ENCODE peak calls at places on chromosomes 3 and 15, in five cellular contexts. R, N, H, L and K are unnamed samples.

GRCh38 chr3:133097214-133097613 is 59.0 kb downstream of the TMEM108 start:
- DNase-seq in R (peak), N (no peak), H (no peak), L (no peak), K (no peak)

GRCh38 chr3:27315003-27315402 is 54.2 kb downstream of the NEK10 start:
- DNase-seq in R (no peak), N (no peak), H (no peak), L (no peak), K (no peak)

GRCh38 chr3:98809561-98809960 is 46.4 kb downstream of the ST3GAL6 start:
- DNase-seq in R (no peak), N (peak), H (no peak), L (no peak), K (no peak)

GRCh38 chr15:75640483-75641175 is 605 bp upstream of the IMP3 start:
- DNase-seq in R (peak), N (peak), H (peak), L (peak), K (peak)

GRCh38 chr15:26771168-26771916 is 1.5 kb downstream of the GABRB3 start:
- DNase-seq in R (no peak), N (peak), H (no peak), L (no peak), K (no peak)

GRCh38 chr3:61956236-61956635 is 394.9 kb downstream of the PTPRG start:
- DNase-seq in R (peak), N (no peak), H (no peak), L (no peak), K (no peak)

GRCh38 chr3:42013652-42014442 is 51.9 kb upstream of the ULK4 start:
- DNase-seq in R (no peak), N (peak), H (peak), L (peak), K (peak)

GRCh38 chr3:104273046-104273649 is 1093.6 kb upstream of the ALCAM start:
- DNase-seq in R (peak), N (no peak), H (no peak), L (peak), K (peak)

GRCh38 chr3:175552929-175553328 is 693.8 kb downstream of the NAALADL2 start:
- DNase-seq in R (no peak), N (no peak), H (no peak), L (no peak), K (no peak)

GRCh38 chr3:150407818-150408231 is 273 bp upstream of the TSC22D2 start:
- DNase-seq in R (peak), N (peak), H (peak), L (no peak), K (no peak)

GRCh38 chr3:110995461-110996226 is 76.0 kb upstream of the NECTIN3 start:
- DNase-seq in R (peak), N (no peak), H (no peak), L (no peak), K (no peak)

GRCh38 chr15:23038741-23039150 is 623 bp downstream of the TUBGCP5 start:
- DNase-seq in R (peak), N (no peak), H (no peak), L (no peak), K (no peak)

GRCh38 chr15:80920271-80920699 is 69.3 kb downstream of the MESD start:
- DNase-seq in R (no peak), N (no peak), H (no peak), L (no peak), K (peak)

GRCh38 chr3:16741103-16741758 is 136.0 kb upstream of the DAZL start:
- DNase-seq in R (peak), N (no peak), H (no peak), L (no peak), K (peak)

GRCh38 chr3:152209060-152209459 is 59.7 kb upstream of the MBNL1 start:
- DNase-seq in R (no peak), N (no peak), H (no peak), L (no peak), K (no peak)

GRCh38 chr3:112374334-112374734 is 41.4 kb downstream of the CD200 start:
- DNase-seq in R (peak), N (no peak), H (no peak), L (no peak), K (no peak)

GRCh38 chr15:92495468-92495867 is 101.8 kb downstream of the ST8SIA2 start:
- DNase-seq in R (no peak), N (no peak), H (no peak), L (no peak), K (no peak)

GRCh38 chr15:90595760-90596155 is 66.0 kb downstream of the CRTC3 start:
- DNase-seq in R (no peak), N (no peak), H (no peak), L (no peak), K (peak)

GRCh38 chr3:55189359-55189801 is 261.5 kb upstream of the LRTM1 start:
- DNase-seq in R (peak), N (no peak), H (no peak), L (no peak), K (no peak)

GRCh38 chr3:48194446-48195071 is 6.3 kb upstream of the CDC25A start:
- DNase-seq in R (peak), N (peak), H (peak), L (peak), K (peak)

GRCh38 chr3:160369784-160370183 is 29.2 kb downstream of the IFT80 start:
- DNase-seq in R (no peak), N (no peak), H (no peak), L (peak), K (no peak)

GRCh38 chr3:72453686-72454085 is 394.6 kb downstream of the SHQ1 start:
- DNase-seq in R (no peak), N (no peak), H (no peak), L (no peak), K (no peak)

GRCh38 chr3:177294221-177294620 is 96.9 kb upstream of the TBL1XR1 start:
- DNase-seq in R (peak), N (peak), H (no peak), L (no peak), K (no peak)

GRCh38 chr3:124529826-124530571 is 200.3 kb upstream of the UMPS start:
- DNase-seq in R (no peak), N (no peak), H (no peak), L (no peak), K (no peak)

GRCh38 chr15:59398220-59398619 is 25.5 kb upstream of the MYO1E start:
- DNase-seq in R (no peak), N (no peak), H (no peak), L (no peak), K (no peak)

GRCh38 chr15:58490405-58491150 is 58.8 kb downstream of the LIPC start:
- DNase-seq in R (no peak), N (peak), H (peak), L (no peak), K (no peak)

GRCh38 chr15:74179983-74180688 is 6.6 kb downstream of the ISLR start:
- DNase-seq in R (peak), N (peak), H (no peak), L (no peak), K (no peak)

GRCh38 chr3:88203537-88204143 is 53.9 kb downstream of the C3orf38 start:
- DNase-seq in R (peak), N (peak), H (peak), L (peak), K (peak)

GRCh38 chr3:37862219-37862711 is 585 bp downstream of the CTDSPL start:
- DNase-seq in R (peak), N (peak), H (no peak), L (no peak), K (no peak)

GRCh38 chr15:99385865-99386264 is 134.6 kb downstream of the LRRC28 start:
- DNase-seq in R (peak), N (peak), H (peak), L (no peak), K (no peak)

GRCh38 chr3:10017636-10018292 is 8.5 kb upstream of the FANCD2 start:
- DNase-seq in R (peak), N (no peak), H (peak), L (no peak), K (no peak)

GRCh38 chr3:107710851-107711250 is 188.1 kb downstream of the BBX start:
- DNase-seq in R (peak), N (peak), H (no peak), L (no peak), K (no peak)

GRCh38 chr15:101353240-101353639 is 58.2 kb upstream of the SNRPA1 start:
- DNase-seq in R (no peak), N (no peak), H (no peak), L (no peak), K (no peak)

GRCh38 chr3:58536501-58537411 is at the start of gene ACOX2:
- DNase-seq in R (peak), N (peak), H (peak), L (no peak), K (no peak)

GRCh38 chr3:48402907-48403306 is 27.0 kb downstream of the PLXNB1 start:
- DNase-seq in R (no peak), N (no peak), H (no peak), L (no peak), K (no peak)

GRCh38 chr3:69385723-69386483 is at the start of gene FRMD4B:
- DNase-seq in R (peak), N (peak), H (peak), L (no peak), K (peak)
- TF ChIP-seq CTCF in R (peak), N (peak), H (no peak), L (no peak), K (peak)

GRCh38 chr3:63135362-63135761 is 142.7 kb upstream of the SYNPR start:
- DNase-seq in R (no peak), N (no peak), H (no peak), L (no peak), K (no peak)
- H3K4me3 ChIP-seq in R (no peak), N (no peak), H (no peak), L (no peak), K (no peak)

GRCh38 chr15:89329329-89330084 is 5.1 kb downstream of the POLG start:
- DNase-seq in R (no peak), N (no peak), H (peak), L (no peak), K (no peak)

GRCh38 chr15:89330881-89331595 is 3.6 kb downstream of the POLG start:
- DNase-seq in R (no peak), N (no peak), H (no peak), L (no peak), K (no peak)

GRCh38 chr15:89332446-89332845 is 2.2 kb downstream of the POLG start:
- DNase-seq in R (peak), N (no peak), H (peak), L (no peak), K (peak)

GRCh38 chr15:89328398-89329254 is 6.0 kb downstream of the POLG start:
- DNase-seq in R (no peak), N (no peak), H (no peak), L (no peak), K (no peak)

DNA sequence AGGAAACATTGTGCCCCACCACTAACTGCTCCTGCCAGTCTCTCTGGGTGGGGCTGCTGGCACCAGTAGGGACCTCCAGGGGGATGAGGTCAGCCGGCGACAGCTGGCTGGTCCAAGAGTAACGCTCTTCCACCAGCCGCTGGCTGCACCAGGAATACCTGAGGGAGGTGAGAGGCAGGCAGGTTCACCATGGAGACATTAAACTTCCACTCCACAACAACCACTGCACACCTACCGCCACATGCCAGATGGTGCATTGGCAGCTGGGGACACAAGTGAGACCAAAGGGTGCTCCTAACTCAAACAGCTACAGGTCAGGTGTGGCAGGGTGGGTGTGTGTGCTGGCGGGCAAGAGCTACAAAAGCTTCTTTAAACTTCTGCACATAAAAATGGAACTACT is 4.5 kb downstream of the POLG start:
- DNase-seq in R (no peak), N (no peak), H (peak), L (no peak), K (no peak)
- TF ChIP-seq CTCF in R (no peak), N (no peak), H (no peak), L (no peak), K (no peak)

DNA sequence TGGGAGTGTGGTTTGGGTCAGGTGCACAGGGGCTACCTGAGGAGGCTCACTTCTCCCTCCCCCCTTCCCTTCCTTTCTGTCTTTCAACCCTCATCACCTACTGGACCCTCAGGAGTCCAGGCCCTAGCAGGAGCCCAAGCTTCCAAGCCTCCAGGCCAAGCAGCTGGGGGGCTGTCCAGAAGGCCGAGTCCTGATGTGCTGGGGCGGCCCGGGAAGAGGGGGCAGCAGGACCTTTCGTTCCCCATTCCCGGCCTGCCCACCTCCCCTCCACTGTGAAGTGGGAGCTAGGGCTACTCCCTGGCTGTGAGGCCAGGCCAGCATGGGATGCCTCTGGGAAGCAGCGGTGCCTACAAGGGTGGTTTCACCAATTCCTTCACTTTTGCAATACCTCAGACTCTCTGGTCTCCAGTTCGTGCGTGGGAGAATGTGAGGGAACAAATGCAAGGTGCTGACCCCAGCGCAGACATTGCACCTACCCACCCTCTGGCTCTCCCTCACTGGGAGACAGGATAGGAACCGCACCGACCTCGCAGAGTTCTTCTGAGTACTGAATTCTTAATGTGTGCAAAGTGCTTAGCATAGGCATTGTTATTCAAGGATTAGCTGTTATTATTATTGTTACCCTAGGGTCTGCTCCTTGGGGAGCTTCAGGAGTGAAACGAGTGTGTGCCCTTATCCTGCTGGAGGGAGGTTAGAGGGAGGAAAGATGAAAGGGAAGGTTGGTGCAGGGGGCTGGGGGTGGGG is 2.5 kb downstream of the EPHB3 start:
- DNase-seq in R (no peak), N (no peak), H (no peak), L (no peak), K (no peak)
- H3K4me3 ChIP-seq in R (no peak), N (peak), H (peak), L (no peak), K (no peak)

DNA sequence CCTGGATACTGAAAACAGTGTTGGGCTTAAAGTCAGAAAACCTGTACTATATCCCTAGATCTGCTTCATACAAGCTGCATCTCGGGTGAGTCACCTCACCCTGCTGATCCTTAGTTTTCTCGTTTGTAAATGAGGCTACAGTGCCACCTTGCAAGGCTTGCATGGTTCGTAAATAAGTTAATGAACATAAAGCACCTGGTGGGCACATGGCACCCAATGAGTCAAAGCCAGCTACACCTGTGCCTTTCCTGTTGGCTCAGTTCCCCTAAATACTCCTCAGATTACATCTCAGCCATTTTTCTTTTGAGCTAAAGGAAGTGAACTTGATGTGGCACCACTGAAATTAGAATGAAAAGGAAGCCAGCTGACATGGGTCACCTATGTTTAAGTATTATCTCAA is 26.5 kb downstream of the RTP1 start:
- DNase-seq in R (no peak), N (no peak), H (no peak), L (peak), K (no peak)
- TF ChIP-seq CTCF in R (no peak), N (no peak), H (no peak), L (no peak), K (no peak)

GRCh38 chr15:82710208-82710555 is 507 bp upstream of the AP3B2 start:
- DNase-seq in R (no peak), N (no peak), H (no peak), L (no peak), K (no peak)
- H3K4me3 ChIP-seq in R (peak), N (peak), H (peak), L (peak), K (peak)